ENCODE peak calls at places on chromosomes 3 and 15, in five cellular contexts. One of them, this sample, is unnamed.

GRCh38 chr3:14203521-14204079 is 25.0 kb downstream of the LSM3 start:
- DNase-seq in stimulated activated CD8-positive, alpha-beta memory T cell treated with anti-CD3 and anti-CD28 coated beads, Interleukin-7, amount 100 ng/mL, for 1 hour: no peak
- DNase-seq in left ventricle myocardium inferior: no peak
- DNase-seq in glutamatergic neuron: peak; percentile 66
- DNase-seq in naive thymus-derived CD4-positive, alpha-beta T cell: peak; percentile 32
- DNase-seq in this sample: peak; percentile 40

GRCh38 chr3:100399341-100400071 is 1.4 kb downstream of the TOMM70 start:
- DNase-seq in stimulated activated CD8-positive, alpha-beta memory T cell treated with anti-CD3 and anti-CD28 coated beads, Interleukin-7, amount 100 ng/mL, for 1 hour: no peak
- DNase-seq in left ventricle myocardium inferior: no peak
- DNase-seq in glutamatergic neuron: no peak
- DNase-seq in naive thymus-derived CD4-positive, alpha-beta T cell: no peak
- DNase-seq in this sample: no peak

GRCh38 chr15:69561071-69561784 is 108.6 kb downstream of the RPLP1 start:
- DNase-seq in stimulated activated CD8-positive, alpha-beta memory T cell treated with anti-CD3 and anti-CD28 coated beads, Interleukin-7, amount 100 ng/mL, for 1 hour: no peak
- DNase-seq in left ventricle myocardium inferior: no peak
- DNase-seq in glutamatergic neuron: no peak
- DNase-seq in naive thymus-derived CD4-positive, alpha-beta T cell: no peak
- DNase-seq in this sample: no peak

GRCh38 chr3:16101295-16102186 is 72.9 kb upstream of the GALNT15 start:
- DNase-seq in stimulated activated CD8-positive, alpha-beta memory T cell treated with anti-CD3 and anti-CD28 coated beads, Interleukin-7, amount 100 ng/mL, for 1 hour: no peak
- DNase-seq in left ventricle myocardium inferior: no peak
- DNase-seq in glutamatergic neuron: no peak
- DNase-seq in naive thymus-derived CD4-positive, alpha-beta T cell: no peak
- DNase-seq in this sample: peak; percentile 17

GRCh38 chr15:66269326-66270090 is 16.0 kb upstream of the MEGF11 start:
- DNase-seq in stimulated activated CD8-positive, alpha-beta memory T cell treated with anti-CD3 and anti-CD28 coated beads, Interleukin-7, amount 100 ng/mL, for 1 hour: no peak
- DNase-seq in left ventricle myocardium inferior: no peak
- DNase-seq in glutamatergic neuron: no peak
- DNase-seq in naive thymus-derived CD4-positive, alpha-beta T cell: no peak
- DNase-seq in this sample: no peak

GRCh38 chr3:40690696-40691597 is 166.2 kb downstream of the ZNF621 start:
- DNase-seq in stimulated activated CD8-positive, alpha-beta memory T cell treated with anti-CD3 and anti-CD28 coated beads, Interleukin-7, amount 100 ng/mL, for 1 hour: no peak
- DNase-seq in left ventricle myocardium inferior: peak; percentile 81
- DNase-seq in glutamatergic neuron: no peak
- DNase-seq in naive thymus-derived CD4-positive, alpha-beta T cell: no peak
- DNase-seq in this sample: no peak

GRCh38 chr15:33028495-33028894 is 166.0 kb downstream of the FMN1 start:
- DNase-seq in stimulated activated CD8-positive, alpha-beta memory T cell treated with anti-CD3 and anti-CD28 coated beads, Interleukin-7, amount 100 ng/mL, for 1 hour: no peak
- DNase-seq in left ventricle myocardium inferior: peak; percentile 33
- DNase-seq in glutamatergic neuron: no peak
- DNase-seq in naive thymus-derived CD4-positive, alpha-beta T cell: no peak
- DNase-seq in this sample: no peak

GRCh38 chr15:37015025-37015424 is 85.3 kb downstream of the MEIS2 start:
- DNase-seq in stimulated activated CD8-positive, alpha-beta memory T cell treated with anti-CD3 and anti-CD28 coated beads, Interleukin-7, amount 100 ng/mL, for 1 hour: no peak
- DNase-seq in left ventricle myocardium inferior: no peak
- DNase-seq in glutamatergic neuron: no peak
- DNase-seq in naive thymus-derived CD4-positive, alpha-beta T cell: no peak
- DNase-seq in this sample: peak; percentile 35

GRCh38 chr3:133303430-133303829 is 96.4 kb upstream of the BFSP2 start:
- DNase-seq in stimulated activated CD8-positive, alpha-beta memory T cell treated with anti-CD3 and anti-CD28 coated beads, Interleukin-7, amount 100 ng/mL, for 1 hour: no peak
- DNase-seq in left ventricle myocardium inferior: no peak
- DNase-seq in glutamatergic neuron: no peak
- DNase-seq in naive thymus-derived CD4-positive, alpha-beta T cell: no peak
- DNase-seq in this sample: no peak

GRCh38 chr3:86958534-86958933 is 32.4 kb downstream of the VGLL3 start:
- DNase-seq in stimulated activated CD8-positive, alpha-beta memory T cell treated with anti-CD3 and anti-CD28 coated beads, Interleukin-7, amount 100 ng/mL, for 1 hour: no peak
- DNase-seq in left ventricle myocardium inferior: no peak
- DNase-seq in glutamatergic neuron: no peak
- DNase-seq in naive thymus-derived CD4-positive, alpha-beta T cell: no peak
- DNase-seq in this sample: no peak

GRCh38 chr3:187976361-187976900 is 177.5 kb upstream of the LPP start:
- DNase-seq in stimulated activated CD8-positive, alpha-beta memory T cell treated with anti-CD3 and anti-CD28 coated beads, Interleukin-7, amount 100 ng/mL, for 1 hour: no peak
- DNase-seq in left ventricle myocardium inferior: no peak
- DNase-seq in glutamatergic neuron: no peak
- DNase-seq in naive thymus-derived CD4-positive, alpha-beta T cell: no peak
- DNase-seq in this sample: no peak

GRCh38 chr3:153038367-153038766 is 123.7 kb upstream of the RAP2B start:
- DNase-seq in stimulated activated CD8-positive, alpha-beta memory T cell treated with anti-CD3 and anti-CD28 coated beads, Interleukin-7, amount 100 ng/mL, for 1 hour: no peak
- DNase-seq in left ventricle myocardium inferior: no peak
- DNase-seq in glutamatergic neuron: no peak
- DNase-seq in naive thymus-derived CD4-positive, alpha-beta T cell: no peak
- DNase-seq in this sample: no peak

GRCh38 chr15:33636234-33636633 is 325.5 kb downstream of the RYR3 start:
- DNase-seq in stimulated activated CD8-positive, alpha-beta memory T cell treated with anti-CD3 and anti-CD28 coated beads, Interleukin-7, amount 100 ng/mL, for 1 hour: no peak
- DNase-seq in left ventricle myocardium inferior: no peak
- DNase-seq in glutamatergic neuron: no peak
- DNase-seq in naive thymus-derived CD4-positive, alpha-beta T cell: no peak
- DNase-seq in this sample: no peak

GRCh38 chr3:38411591-38411990 is 42.1 kb upstream of the ACVR2B start:
- DNase-seq in stimulated activated CD8-positive, alpha-beta memory T cell treated with anti-CD3 and anti-CD28 coated beads, Interleukin-7, amount 100 ng/mL, for 1 hour: no peak
- DNase-seq in left ventricle myocardium inferior: no peak
- DNase-seq in glutamatergic neuron: no peak
- DNase-seq in naive thymus-derived CD4-positive, alpha-beta T cell: no peak
- DNase-seq in this sample: no peak

GRCh38 chr3:86047329-86047625 is 943.7 kb downstream of the VGLL3 start:
- DNase-seq in stimulated activated CD8-positive, alpha-beta memory T cell treated with anti-CD3 and anti-CD28 coated beads, Interleukin-7, amount 100 ng/mL, for 1 hour: no peak
- DNase-seq in left ventricle myocardium inferior: no peak
- DNase-seq in glutamatergic neuron: no peak
- DNase-seq in naive thymus-derived CD4-positive, alpha-beta T cell: no peak
- DNase-seq in this sample: no peak

GRCh38 chr3:169813757-169814517 is 1.2 kb upstream of the LRRC34 start:
- DNase-seq in stimulated activated CD8-positive, alpha-beta memory T cell treated with anti-CD3 and anti-CD28 coated beads, Interleukin-7, amount 100 ng/mL, for 1 hour: peak; percentile 37
- DNase-seq in left ventricle myocardium inferior: no peak
- DNase-seq in glutamatergic neuron: no peak
- DNase-seq in naive thymus-derived CD4-positive, alpha-beta T cell: peak; percentile 65
- DNase-seq in this sample: no peak

GRCh38 chr15:75067123-75067854 is 43.9 kb downstream of the PPCDC start:
- DNase-seq in stimulated activated CD8-positive, alpha-beta memory T cell treated with anti-CD3 and anti-CD28 coated beads, Interleukin-7, amount 100 ng/mL, for 1 hour: no peak
- DNase-seq in left ventricle myocardium inferior: no peak
- DNase-seq in glutamatergic neuron: no peak
- DNase-seq in naive thymus-derived CD4-positive, alpha-beta T cell: no peak
- DNase-seq in this sample: peak; percentile 45

GRCh38 chr15:47410243-47410642 is 307.1 kb upstream of the SEMA6D start:
- DNase-seq in stimulated activated CD8-positive, alpha-beta memory T cell treated with anti-CD3 and anti-CD28 coated beads, Interleukin-7, amount 100 ng/mL, for 1 hour: no peak
- DNase-seq in left ventricle myocardium inferior: no peak
- DNase-seq in glutamatergic neuron: no peak
- DNase-seq in naive thymus-derived CD4-positive, alpha-beta T cell: no peak
- DNase-seq in this sample: no peak

GRCh38 chr3:108124337-108125150 is 33.7 kb upstream of the CD47 start:
- DNase-seq in stimulated activated CD8-positive, alpha-beta memory T cell treated with anti-CD3 and anti-CD28 coated beads, Interleukin-7, amount 100 ng/mL, for 1 hour: peak; percentile 40
- DNase-seq in left ventricle myocardium inferior: no peak
- DNase-seq in glutamatergic neuron: no peak
- DNase-seq in naive thymus-derived CD4-positive, alpha-beta T cell: peak; percentile 68
- DNase-seq in this sample: no peak